ENCODE peak calls at places on chromosome 1, in seven cellular contexts. K is GM12865; I is HCT116; P is AG09309; F is activated naive CD8-positive, alpha-beta T cell treated with anti-CD3 and anti-CD28 coated beads for 36 hours; A is DMS153; W is activated gamma-delta T cell treated with anti-CD3 and anti-CD28 coated beads, Interleukin-2, amount 50 U/mL, for 16 hours. O is an unnamed sample.

GRCh38 chr1:189606795-189607476 is 870.7 kb downstream of the BRINP3 start:
- DNase-seq in K (no peak), I (no peak), P (no peak), F (no peak), A (no peak), W (no peak), O (no peak)

GRCh38 chr1:67942269-67942668 is 108.2 kb downstream of the DIRAS3 start:
- DNase-seq in K (no peak), I (no peak), P (no peak), F (no peak), A (no peak), W (no peak), O (no peak)

GRCh38 chr1:164087893-164088292 is 471.1 kb upstream of the PBX1 start:
- DNase-seq in K (no peak), I (no peak), P (no peak), F (no peak), A (no peak), W (no peak), O (no peak)

GRCh38 chr1:54325705-54326461 is 80.3 kb downstream of the SSBP3 start:
- DNase-seq in K (no peak), I (no peak), P (no peak), F (no peak), A (no peak), W (no peak), O (no peak)

GRCh38 chr1:15510611-15511405 is 13.2 kb downstream of the CASP9 start:
- DNase-seq in K (no peak), I (no peak), P (no peak), F (no peak), A (no peak), W (no peak), O (no peak)

GRCh38 chr1:159900086-159900680 is at the start of gene CFAP45:
- DNase-seq in K (peak; percentile 57), I (peak; percentile 65), P (no peak), F (peak; percentile 18), A (peak; percentile 94), W (no peak), O (peak; percentile 86)

GRCh38 chr1:192485692-192486436 is 89.7 kb upstream of the RGS1 start:
- DNase-seq in K (no peak), I (no peak), P (peak; percentile 94), F (no peak), A (peak; percentile 52), W (no peak), O (no peak)

GRCh38 chr1:12556368-12556930 is 61.6 kb downstream of the DHRS3 start:
- DNase-seq in K (no peak), I (no peak), P (peak; percentile 90), F (no peak), A (no peak), W (no peak), O (no peak)

GRCh38 chr1:42893064-42893463 is 46.7 kb downstream of the ZNF691 start:
- DNase-seq in K (no peak), I (no peak), P (no peak), F (no peak), A (no peak), W (no peak), O (no peak)

GRCh38 chr1:105608713-105609112 is 1447.8 kb upstream of the PRMT6 start:
- DNase-seq in K (no peak), I (no peak), P (no peak), F (no peak), A (no peak), W (no peak), O (no peak)

GRCh38 chr1:246550402-246550801 is 15.7 kb downstream of the TFB2M start:
- DNase-seq in K (no peak), I (no peak), P (no peak), F (no peak), A (no peak), W (no peak), O (no peak)

GRCh38 chr1:166950156-166950555 is 25.2 kb downstream of the ILDR2 start:
- DNase-seq in K (no peak), I (no peak), P (no peak), F (no peak), A (no peak), W (no peak), O (no peak)

GRCh38 chr1:29811727-29812396 is 575.5 kb downstream of the PTPRU start:
- DNase-seq in K (no peak), I (no peak), P (no peak), F (no peak), A (no peak), W (no peak), O (no peak)

GRCh38 chr1:226403522-226404034 is 4.3 kb downstream of the PARP1 start:
- DNase-seq in K (peak; percentile 57), I (no peak), P (no peak), F (no peak), A (no peak), W (no peak), O (no peak)